ENCODE peak calls at places on chromosomes 13 and 19, in four cellular contexts. S is H1, H is K562, D is HepG2. Z is an unnamed sample.

GRCh38 chr19:47049307-47049700 is 880 bp upstream of the TMEM160 start:
- DNase-seq in H (no peak), D (no peak), S (no peak), Z (no peak)

GRCh38 chr13:40876020-40876738 is 86.8 kb downstream of the SLC25A15 start:
- DNase-seq in D (no peak), H (no peak), S (no peak), Z (no peak)

GRCh38 chr13:98206946-98207345 is 29.9 kb upstream of the RNF113B start:
- DNase-seq in H (no peak), S (no peak), D (no peak), Z (no peak)

GRCh38 chr19:28465317-28466086 is 747.4 kb downstream of the UQCRFS1 start:
- DNase-seq in H (no peak), D (no peak), S (no peak), Z (no peak)

GRCh38 chr13:78602561-78603239 is 652 bp downstream of the POU4F1 start:
- DNase-seq in S (no peak), H (peak; percentile 17), D (no peak), Z (no peak)

GRCh38 chr19:15374105-15374651 is 5.4 kb downstream of the AKAP8 start:
- DNase-seq in H (no peak), S (no peak), D (no peak), Z (no peak)

GRCh38 chr13:52070929-52071523 is 46.5 kb downstream of the UTP14C start:
- DNase-seq in H (peak; percentile 77), D (peak; percentile 54), S (no peak), Z (peak; percentile 19)

GRCh38 chr13:48678316-48678715 is 24.6 kb downstream of the CYSLTR2 start:
- DNase-seq in D (no peak), S (no peak), H (no peak), Z (no peak)

GRCh38 chr19:30802424-30803013 is 430.3 kb downstream of the ZNF536 start:
- DNase-seq in D (no peak), S (no peak), H (no peak), Z (no peak)

DNA sequence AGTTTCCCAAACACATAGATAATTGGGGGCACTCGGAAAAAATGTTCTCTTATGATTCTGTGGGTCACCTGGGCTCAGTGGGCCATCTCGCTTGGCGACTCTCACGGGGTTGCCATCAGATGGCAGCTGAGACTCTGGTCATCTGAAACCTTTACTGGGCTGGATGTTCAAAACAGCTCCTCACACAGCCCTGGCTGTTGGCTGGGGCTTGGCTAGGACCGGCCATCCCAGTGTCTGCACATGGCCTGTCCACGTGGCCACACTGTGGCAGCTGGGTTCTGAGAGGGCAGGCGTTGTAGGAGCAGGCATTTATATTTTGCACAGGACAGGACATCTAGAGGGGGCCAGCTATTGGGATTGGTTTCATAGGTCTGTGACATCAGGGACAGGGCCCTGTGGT is 15.5 kb downstream of the MED25 start:
- DNase-seq in H (no peak), D (no peak), S (no peak), Z (no peak)
- H3K36me3 ChIP-seq in H (peaks cover 98% of the 10 kb centered on the region), D (peaks cover 31% of the 10 kb centered on the region), S (peaks cover 32% of the 10 kb centered on the region), Z (peaks cover 67% of the 10 kb centered on the region)

GRCh38 chr19:3068071-3068470 is 5.8 kb upstream of the TLE5 start:
- DNase-seq in H (no peak), D (no peak), S (no peak), Z (no peak)
- TF ChIP-seq JUN in H (no peak), D (no peak), S (no peak), Z (no peak)

GRCh38 chr13:26929971-26930730 is 169.6 kb upstream of the GPR12 start:
- DNase-seq in H (peak; percentile 71), D (peak; percentile 39), S (peak; percentile 56), Z (peak; percentile 67)
- H3K9ac ChIP-seq in H (no peak overlapping the region), D (no peak overlapping the region), S (no peak overlapping the region), Z (no peak overlapping the region)

GRCh38 chr19:5115351-5115750 is 146.4 kb downstream of the KDM4B start:
- DNase-seq in H (no peak), S (no peak), D (no peak), Z (no peak)
- H3K36me3 ChIP-seq in H (peaks cover 23% of the 10 kb centered on the region), S (no peaks in the 10 kb centered on the region), D (peaks cover 6% of the 10 kb centered on the region), Z (peaks cover 3% of the 10 kb centered on the region)

DNA sequence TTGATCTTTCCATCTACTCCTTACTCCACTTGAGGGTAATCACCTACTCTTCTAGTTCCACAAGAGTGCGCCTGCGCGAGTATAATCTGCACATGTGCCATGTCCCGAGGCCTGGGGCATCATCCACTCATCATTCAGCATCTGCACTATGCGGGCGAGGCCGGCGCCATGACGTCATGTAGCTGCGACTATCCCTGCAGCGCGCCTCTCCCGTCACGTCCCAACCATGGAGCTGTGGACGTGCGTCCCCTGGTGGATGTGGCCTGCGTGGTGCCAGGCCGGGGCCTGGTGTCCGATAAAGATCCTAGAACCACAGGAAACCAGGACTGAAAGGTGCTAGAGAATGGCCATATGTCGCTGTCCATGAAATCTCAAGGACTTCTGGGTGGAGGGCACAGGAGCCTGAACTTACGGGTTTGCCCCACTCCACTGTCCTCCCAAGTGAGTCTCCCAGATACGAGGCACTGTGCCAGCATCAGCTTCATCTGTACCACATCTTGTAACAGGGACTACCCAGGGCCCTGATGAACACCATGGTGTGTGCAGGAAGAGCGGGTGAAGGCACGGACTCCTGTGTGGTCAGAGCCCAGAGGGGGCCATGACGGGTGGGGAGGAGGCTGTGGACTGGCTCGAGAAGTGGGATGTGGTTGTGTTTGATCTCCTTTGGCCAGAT is 2.7 kb upstream of the KLK2 start:
- DNase-seq in H (peak; percentile 94), D (peak; percentile 12), S (no peak), Z (no peak)
- TF ChIP-seq JUN in H (peak; percentile 26), D (no peak), S (no peak), Z (no peak)

GRCh38 chr19:45074744-45075143 is 1.5 kb downstream of the ZNF296 start:
- DNase-seq in D (no peak), H (no peak), S (no peak), Z (no peak)

GRCh38 chr19:45078390-45079062 is 534 bp upstream of the GEMIN7 start:
- DNase-seq in D (no peak), S (no peak), H (no peak), Z (no peak)

GRCh38 chr19:45076851-45077730 is 813 bp upstream of the ZNF296 start:
- DNase-seq in H (no peak), D (no peak), S (no peak), Z (no peak)

GRCh38 chr19:45075215-45076028 is 856 bp downstream of the ZNF296 start:
- DNase-seq in S (no peak), D (peak; percentile 39), H (peak; percentile 92), Z (peak; percentile 10)

DNA sequence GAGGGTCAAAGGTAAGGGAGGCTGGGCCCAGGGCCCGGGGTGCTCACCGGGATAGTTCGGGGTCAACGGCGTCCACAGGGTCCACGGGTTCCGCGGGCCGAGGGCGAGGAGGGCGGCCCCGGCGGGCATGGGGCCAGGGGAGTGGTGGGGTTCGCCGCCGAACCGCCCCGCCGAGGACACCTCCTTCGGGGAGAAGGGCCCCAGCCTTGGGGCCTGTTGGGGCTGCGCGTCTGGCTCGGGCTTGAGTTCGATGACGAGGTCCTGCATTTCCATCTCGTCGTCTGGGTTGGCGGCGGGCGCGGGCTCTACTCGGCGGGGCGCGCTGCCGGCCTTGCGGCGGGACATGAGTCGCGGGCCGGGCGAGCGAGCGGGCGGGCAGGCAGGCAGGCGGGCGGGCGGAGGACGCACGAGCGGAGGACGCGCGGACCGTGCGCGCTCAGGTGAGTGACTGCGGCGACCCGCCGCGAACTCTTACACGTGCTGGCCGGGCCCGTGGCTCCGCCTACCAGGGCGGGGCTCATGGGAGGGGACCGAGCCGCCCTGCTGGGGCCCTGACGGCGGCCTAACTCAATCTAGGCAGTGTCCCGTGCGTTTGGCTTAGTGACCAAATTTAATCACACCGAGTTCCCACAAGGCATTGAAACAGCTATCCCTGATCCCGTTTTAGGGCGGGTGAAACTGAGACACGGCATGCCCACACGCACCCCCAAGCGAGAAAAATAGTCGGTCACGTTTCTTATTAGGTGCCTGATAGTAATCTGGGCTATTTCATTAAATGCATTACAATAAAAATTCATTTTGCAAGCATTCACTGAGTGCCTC is at the start of gene ZNF296:
- DNase-seq in H (peak; percentile 92), D (peak; percentile 75), S (no peak), Z (peak; percentile 44)
- H3K9ac ChIP-seq in H (peak within 1 kb of the TSS; percentile 43), D (peak within 1 kb of the TSS; percentile 67), S (peak within 1 kb of the TSS; percentile 77), Z (peak within 1 kb of the TSS; percentile 58)

GRCh38 chr19:648904-649733 is 9.4 kb downstream of the FGF22 start:
- DNase-seq in D (no peak), H (no peak), S (no peak), Z (no peak)

GRCh38 chr19:645912-646797 is 6.5 kb downstream of the FGF22 start:
- DNase-seq in D (no peak), H (no peak), S (no peak), Z (no peak)

GRCh38 chr19:647566-648284 is 8.0 kb downstream of the FGF22 start:
- DNase-seq in S (no peak), D (no peak), H (no peak), Z (no peak)

GRCh38 chr19:648305-648704 is 8.6 kb downstream of the FGF22 start:
- DNase-seq in H (no peak), S (no peak), D (no peak), Z (no peak)

DNA sequence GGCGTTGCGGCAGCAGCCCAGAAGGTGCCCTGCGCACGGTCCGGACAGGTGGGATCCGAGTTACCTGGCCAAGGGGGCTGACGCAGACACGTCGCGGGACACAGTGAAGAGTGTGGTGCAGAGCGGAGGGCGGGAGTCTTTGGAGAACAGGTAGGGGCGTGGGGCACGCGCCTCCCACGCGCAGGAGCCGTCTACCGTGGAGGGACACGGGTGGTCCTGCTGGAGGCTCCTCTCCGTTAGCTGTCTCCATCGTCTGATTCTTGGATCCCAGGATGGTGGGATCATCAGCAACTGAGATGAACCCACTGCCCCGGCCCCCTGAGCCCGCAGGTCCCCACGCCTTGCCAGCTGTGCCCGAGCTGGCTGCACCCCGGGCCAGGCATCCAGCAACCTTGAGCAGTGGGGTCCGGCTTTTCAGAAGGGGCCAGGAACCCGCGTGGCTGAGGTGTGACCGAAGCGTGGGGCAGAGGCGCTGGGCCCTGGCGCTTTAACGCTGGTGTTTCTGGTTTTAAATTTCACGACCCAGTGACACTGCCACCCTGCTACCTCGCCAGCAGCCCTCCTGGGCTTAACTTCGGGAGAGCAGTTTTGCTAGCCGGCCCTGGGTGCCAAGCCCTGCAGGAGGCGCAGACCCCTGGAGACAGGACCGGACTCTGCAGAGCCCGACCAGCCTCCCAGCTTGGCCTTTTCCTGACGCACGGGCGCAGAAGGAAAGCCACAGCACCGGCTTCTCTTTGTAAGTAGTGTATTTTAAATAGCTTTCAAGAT is 7.3 kb downstream of the FGF22 start:
- DNase-seq in D (no peak), H (no peak), S (no peak), Z (no peak)
- H3K36me3 ChIP-seq in D (peaks cover 18% of the 10 kb centered on the region), H (peaks cover 68% of the 10 kb centered on the region), S (peaks cover 24% of the 10 kb centered on the region), Z (peaks cover 8% of the 10 kb centered on the region)